ENCODE peak calls at places on chromosomes 2 and 18, in eight cellular contexts. R is transverse colon; L is activated T-helper 1 cell treated with anti-CD3 and anti-CD28 coated beads, Interleukin-12 subunit alpha, Interleukin-12 subunit beta, Interleukin-2, Interleukin-4 antibody, amounts not matched to agents 30 ng/mL and 10 ng/mL and 1 ng/mL, durations not matched to agents 14 hours and 24 hours and 36 hours; D is iris pigment epithelial cell; T is posterior cingulate gyrus; B is activated gamma-delta T cell treated with Interleukin-2 at 50 U/mL for 16 hours; E is hippocampal formation; F is HEK293T. G is an unnamed sample.

GRCh38 chr2:9032555-9032954 is 29.1 kb upstream of the MBOAT2 start:
- DNase-seq in R (no peak), L (no peak), D (no peak), T (no peak), B (no peak), E (no peak), F (no peak), G (no peak)

GRCh38 chr2:157592983-157593382 is 35.7 kb downstream of the ACVR1C start:
- DNase-seq in R (no peak), L (no peak), D (peak; percentile 24), T (no peak), B (no peak), E (no peak), F (no peak), G (no peak)

GRCh38 chr2:155846249-155846648 is 486.3 kb downstream of the NR4A2 start:
- DNase-seq in R (no peak), L (no peak), D (no peak), T (no peak), B (no peak), E (no peak), F (no peak), G (no peak)

GRCh38 chr18:41666251-41666650 is 288.8 kb upstream of the PIK3C3 start:
- DNase-seq in R (no peak), L (no peak), D (peak; percentile 36), T (no peak), B (no peak), E (no peak), F (no peak), G (no peak)

GRCh38 chr18:51044928-51045587 is 15.0 kb downstream of the SMAD4 start:
- DNase-seq in R (no peak), L (no peak), D (no peak), T (no peak), B (no peak), E (no peak), F (peak; percentile 7), G (no peak)

GRCh38 chr2:218882463-218882821 is 1.8 kb downstream of the WNT10A start:
- DNase-seq in R (no peak), L (no peak), D (no peak), T (no peak), B (no peak), E (no peak), F (no peak), G (no peak)

GRCh38 chr2:179550214-179550613 is 285.6 kb upstream of the SESTD1 start:
- DNase-seq in R (no peak), L (no peak), D (no peak), T (no peak), B (no peak), E (no peak), F (no peak), G (no peak)

GRCh38 chr18:66646622-66647021 is 42.7 kb upstream of the CDH19 start:
- DNase-seq in R (no peak), L (no peak), D (peak; percentile 21), T (no peak), B (no peak), E (no peak), F (no peak), G (no peak)

GRCh38 chr2:218298314-218298875 is 6.1 kb upstream of the TMBIM1 start:
- DNase-seq in R (no peak), L (no peak), D (no peak), T (no peak), B (no peak), E (peak; percentile 31), F (no peak), G (peak; percentile 8)

GRCh38 chr2:45169339-45170190 is 160.3 kb upstream of the SIX2 start:
- DNase-seq in R (no peak), L (no peak), D (peak; percentile 24), T (no peak), B (no peak), E (no peak), F (peak; percentile 30), G (no peak)

GRCh38 chr2:44371445-44371844 is 9.7 kb downstream of the CAMKMT start:
- DNase-seq in R (no peak), L (no peak), D (no peak), T (no peak), B (no peak), E (no peak), F (no peak), G (no peak)

GRCh38 chr2:20443276-20443920 is 3.5 kb upstream of the RHOB start:
- DNase-seq in R (peak; percentile 56), L (no peak), D (no peak), T (no peak), B (no peak), E (no peak), F (no peak), G (no peak)

GRCh38 chr2:870426-870825 is 80.2 kb upstream of the SNTG2 start:
- DNase-seq in R (no peak), L (no peak), D (no peak), T (no peak), B (no peak), E (no peak), F (no peak), G (no peak)

GRCh38 chr2:9795071-9795470 is 48.2 kb upstream of the TAF1B start:
- DNase-seq in R (no peak), L (no peak), D (no peak), T (no peak), B (no peak), E (no peak), F (no peak), G (no peak)

GRCh38 chr2:217795067-217795466 is 207.7 kb downstream of the TNS1 start:
- DNase-seq in R (no peak), L (no peak), D (no peak), T (no peak), B (no peak), E (no peak), F (no peak), G (no peak)

GRCh38 chr2:195813401-195813800 is 156.4 kb downstream of the SLC39A10 start:
- DNase-seq in R (no peak), L (no peak), D (no peak), T (no peak), B (no peak), E (no peak), F (no peak), G (no peak)

GRCh38 chr2:10408649-10409579 is 39.2 kb downstream of the ODC1 start:
- DNase-seq in R (peak; percentile 93), L (peak; percentile 76), D (peak; percentile 67), T (peak; percentile 67), B (peak; percentile 79), E (peak; percentile 34), F (peak; percentile 92), G (peak; percentile 48)

GRCh38 chr18:600107-600506 is 3.3 kb downstream of the CLUL1 start:
- DNase-seq in R (no peak), L (no peak), D (no peak), T (no peak), B (no peak), E (no peak), F (peak; percentile 10), G (no peak)

GRCh38 chr18:58272779-58273500 is 228.9 kb downstream of the NEDD4L start:
- DNase-seq in R (no peak), L (no peak), D (no peak), T (no peak), B (no peak), E (no peak), F (no peak), G (no peak)